ENCODE peak calls at places on chromosomes 11 and 22, in six cellular contexts. T is heart left ventricle, Y is A549, Z is tibial artery, S is adrenal gland, V is AG04450. P is an unnamed sample.

GRCh38 chr11:101797335-101797734 is 117.5 kb upstream of the CEP126 start:
- DNase-seq in S (peak; percentile 19), T (no peak), Y (peak; percentile 1), Z (no peak), V (no peak), P (no peak)

GRCh38 chr11:1650034-1650917 is 20.7 kb downstream of the KRTAP5-5 start:
- DNase-seq in V (no peak), Z (no peak), S (no peak), T (no peak), Y (peak; percentile 23), P (no peak)

GRCh38 chr11:96075532-96075959 is 151.6 kb upstream of the MTMR2 start:
- DNase-seq in Z (no peak), V (no peak), T (no peak), Y (no peak), S (no peak), P (no peak)

GRCh38 chr11:130211781-130212401 is 52.3 kb downstream of the ST14 start:
- DNase-seq in S (no peak), V (no peak), Y (no peak), Z (peak; percentile 55), T (no peak), P (no peak)

GRCh38 chr11:114308689-114309089 is 12.5 kb downstream of the NNMT start:
- DNase-seq in T (no peak), Z (peak; percentile 86), S (no peak), Y (no peak), V (no peak), P (no peak)

GRCh38 chr11:20238712-20239111 is 78.4 kb upstream of the DBX1 start:
- DNase-seq in Y (no peak), T (no peak), Z (no peak), V (no peak), S (no peak), P (no peak)

GRCh38 chr11:72623052-72623451 is 51.2 kb downstream of the PDE2A start:
- DNase-seq in Y (no peak), T (no peak), V (no peak), S (no peak), Z (no peak), P (no peak)

GRCh38 chr11:118834428-118835028 is 43.6 kb upstream of the DDX6 start:
- DNase-seq in V (no peak), Y (no peak), S (peak; percentile 28), Z (no peak), T (no peak), P (no peak)

GRCh38 chr11:19646921-19647320 is 65.7 kb upstream of the NAV2 start:
- DNase-seq in Z (no peak), T (no peak), Y (no peak), V (peak; percentile 80), S (no peak), P (no peak)

GRCh38 chr11:10348650-10349280 is 43.9 kb downstream of the ADM start:
- DNase-seq in T (no peak), Z (no peak), S (no peak), V (no peak), Y (no peak), P (no peak)

GRCh38 chr22:37267128-37267587 is 15.2 kb upstream of the CYTH4 start:
- DNase-seq in Y (no peak), T (peak; percentile 43), Z (no peak), S (peak; percentile 39), V (no peak), P (peak; percentile 42)

GRCh38 chr22:46737976-46738641 is at the start of gene CERK:
- DNase-seq in T (peak; percentile 90), S (peak; percentile 81), Z (peak; percentile 89), V (no peak), Y (peak; percentile 31), P (peak; percentile 82)

GRCh38 chr11:123235687-123236261 is 40.7 kb upstream of the CLMP start:
- DNase-seq in S (no peak), Z (no peak), Y (no peak), V (no peak), T (no peak), P (no peak)

GRCh38 chr11:96267490-96268010 is 75.4 kb downstream of the MAML2 start:
- DNase-seq in Z (no peak), Y (no peak), T (no peak), V (no peak), S (no peak), P (no peak)

GRCh38 chr22:46654927-46655595 is 34.9 kb downstream of the GRAMD4 start:
- DNase-seq in V (no peak), S (no peak), T (no peak), Y (no peak), Z (no peak), P (no peak)

GRCh38 chr22:25746012-25746373 is 4.0 kb downstream of the MYO18B start:
- DNase-seq in Z (no peak), T (no peak), V (no peak), S (no peak), Y (no peak), P (no peak)

GRCh38 chr22:46336119-46337078 is 885 bp downstream of the TRMU start:
- DNase-seq in Y (no peak), S (peak; percentile 45), Z (no peak), T (no peak), V (no peak), P (peak; percentile 15)

GRCh38 chr22:17845340-17845739 is 71.1 kb upstream of the BID start:
- DNase-seq in V (no peak), Z (no peak), S (no peak), Y (no peak), T (no peak), P (no peak)

GRCh38 chr11:5364214-5364613 is 12.9 kb downstream of the OR51B6 start:
- DNase-seq in Y (no peak), V (peak; percentile 87), Z (no peak), T (no peak), S (no peak), P (no peak)

GRCh38 chr22:37014835-37015586 is 4.2 kb downstream of the TST start:
- DNase-seq in V (no peak), T (no peak), Z (no peak), Y (no peak), S (peak; percentile 47), P (no peak)

GRCh38 chr11:66363805-66364535 is 7.6 kb downstream of the SLC29A2 start:
- DNase-seq in V (no peak), T (no peak), Y (peak; percentile 64), Z (no peak), S (peak; percentile 40), P (no peak)

GRCh38 chr11:59510917-59511589 is at the start of gene OR4D9:
- DNase-seq in V (no peak), Y (no peak), Z (no peak), S (peak; percentile 13), T (no peak), P (no peak)

GRCh38 chr11:13837286-13837685 is 125.2 kb upstream of the SPON1 start:
- DNase-seq in S (no peak), T (no peak), Y (no peak), V (no peak), Z (no peak), P (no peak)

GRCh38 chr22:24076091-24076867 is 65.2 kb downstream of the CABIN1 start:
- DNase-seq in T (no peak), Z (peak; percentile 46), Y (no peak), V (no peak), S (no peak), P (no peak)

GRCh38 chr11:123103326-123103980 is 41.5 kb upstream of the HSPA8 start:
- DNase-seq in Y (peak; percentile 59), T (peak; percentile 54), S (peak; percentile 65), V (peak; percentile 34), Z (peak; percentile 78), P (peak; percentile 36)

GRCh38 chr11:64770120-64770519 is 8.2 kb downstream of the SF1 start:
- DNase-seq in Z (no peak), S (no peak), Y (no peak), V (no peak), T (no peak), P (no peak)

GRCh38 chr11:110295086-110295485 is 1.3 kb downstream of the RDX start:
- DNase-seq in V (no peak), T (no peak), Y (no peak), S (no peak), Z (no peak), P (no peak)
- H3K27ac ChIP-seq in V (no peak overlapping the region), T (no peak overlapping the region), Y (peak overlapping the region; percentile 96), S (peak overlapping the region; percentile 79), Z (peak overlapping the region; percentile 94), P (peak overlapping the region; percentile 98)

GRCh38 chr11:70082829-70083228 is 4.7 kb downstream of the ANO1 start:
- DNase-seq in T (no peak), Z (no peak), Y (peak; percentile 21), V (no peak), S (no peak), P (no peak)
- H3K27ac ChIP-seq in T (no peak overlapping the region), Z (no peak overlapping the region), Y (no peak overlapping the region), V (no peak overlapping the region), S (no peak overlapping the region), P (no peak overlapping the region)

GRCh38 chr11:77082838-77083552 is 16.2 kb downstream of the CAPN5 start:
- DNase-seq in V (no peak), T (peak; percentile 70), Y (no peak), S (peak; percentile 73), Z (peak; percentile 71), P (peak; percentile 58)
- H3K27ac ChIP-seq in V (peak overlapping the region; percentile 39), T (peak overlapping the region; percentile 57), Y (no peak overlapping the region), S (peak overlapping the region; percentile 95), Z (no peak overlapping the region), P (peak overlapping the region; percentile 73)

GRCh38 chr22:27456696-27457503 is 344.7 kb downstream of the MN1 start:
- DNase-seq in V (peak; percentile 75), S (no peak), T (no peak), Y (peak; percentile 57), Z (no peak), P (no peak)
- H3K27ac ChIP-seq in V (peak overlapping the region; percentile 88), S (no peak overlapping the region), T (no peak overlapping the region), Y (peak overlapping the region; percentile 70), Z (no peak overlapping the region), P (no peak overlapping the region)